ENCODE peak calls at places on chromosomes 7 and 10, in six cellular contexts. One of them, this sample, is unnamed. For H3K4me1, the result is how much of the 10 kb centered on the place peaks cover.

GRCh38 chr7:16542401-16542800 is 15.8 kb downstream of the LRRC72 start:
- DNase-seq in IMR-90: no peak
- DNase-seq in tibial artery: no peak
- DNase-seq in right cardiac atrium: no peak
- DNase-seq in body of pancreas: no peak
- DNase-seq in testis: no peak
- DNase-seq in this sample: no peak

GRCh38 chr7:3370068-3370704 is 69.1 kb downstream of the SDK1 start:
- DNase-seq in IMR-90: no peak
- DNase-seq in testis: no peak
- DNase-seq in body of pancreas: no peak
- DNase-seq in right cardiac atrium: no peak
- DNase-seq in tibial artery: no peak
- DNase-seq in this sample: no peak

GRCh38 chr7:516216-516605 is 3.4 kb downstream of the PDGFA start:
- DNase-seq in body of pancreas: no peak
- DNase-seq in testis: no peak
- DNase-seq in right cardiac atrium: no peak
- DNase-seq in IMR-90: no peak
- DNase-seq in tibial artery: no peak
- DNase-seq in this sample: no peak

GRCh38 chr10:113241966-113242365 is 291.9 kb downstream of the TCF7L2 start:
- DNase-seq in body of pancreas: no peak
- DNase-seq in right cardiac atrium: no peak
- DNase-seq in IMR-90: no peak
- DNase-seq in testis: no peak
- DNase-seq in tibial artery: peak
- DNase-seq in this sample: no peak

GRCh38 chr10:132434405-132435005 is 37.5 kb downstream of the PWWP2B start:
- DNase-seq in testis: no peak
- DNase-seq in right cardiac atrium: no peak
- DNase-seq in tibial artery: no peak
- DNase-seq in body of pancreas: peak
- DNase-seq in IMR-90: no peak
- DNase-seq in this sample: no peak

GRCh38 chr7:94129443-94130140 is 125.4 kb upstream of the BET1 start:
- DNase-seq in right cardiac atrium: no peak
- DNase-seq in testis: no peak
- DNase-seq in IMR-90: peak
- DNase-seq in tibial artery: no peak
- DNase-seq in body of pancreas: no peak
- DNase-seq in this sample: no peak

GRCh38 chr10:46048152-46048551 is 2.1 kb upstream of the MSMB start:
- DNase-seq in IMR-90: no peak
- DNase-seq in body of pancreas: no peak
- DNase-seq in tibial artery: no peak
- DNase-seq in right cardiac atrium: no peak
- DNase-seq in testis: no peak
- DNase-seq in this sample: no peak

GRCh38 chr7:128076216-128076821 is 45.1 kb upstream of the LRRC4 start:
- DNase-seq in tibial artery: no peak
- DNase-seq in body of pancreas: no peak
- DNase-seq in right cardiac atrium: no peak
- DNase-seq in IMR-90: no peak
- DNase-seq in testis: no peak
- DNase-seq in this sample: no peak

GRCh38 chr7:151731022-151731441 is 145.9 kb downstream of the PRKAG2 start:
- DNase-seq in body of pancreas: no peak
- DNase-seq in testis: no peak
- DNase-seq in right cardiac atrium: no peak
- DNase-seq in tibial artery: no peak
- DNase-seq in IMR-90: no peak
- DNase-seq in this sample: no peak

GRCh38 chr10:22476601-22477364 is 131.5 kb downstream of the SPAG6 start:
- DNase-seq in IMR-90: no peak
- DNase-seq in tibial artery: no peak
- DNase-seq in testis: no peak
- DNase-seq in right cardiac atrium: no peak
- DNase-seq in body of pancreas: no peak
- DNase-seq in this sample: no peak

GRCh38 chr7:99102809-99103690 is 40.9 kb downstream of the SMURF1 start:
- DNase-seq in body of pancreas: no peak
- DNase-seq in tibial artery: no peak
- DNase-seq in IMR-90: peak
- DNase-seq in testis: no peak
- DNase-seq in right cardiac atrium: no peak
- DNase-seq in this sample: no peak

GRCh38 chr7:50333266-50333665 is 28.8 kb downstream of the IKZF1 start:
- DNase-seq in tibial artery: no peak
- DNase-seq in IMR-90: no peak
- DNase-seq in testis: no peak
- DNase-seq in body of pancreas: no peak
- DNase-seq in right cardiac atrium: no peak
- DNase-seq in this sample: no peak

GRCh38 chr7:97004931-97005763 is at the start of gene DLX6:
- DNase-seq in testis: peak
- DNase-seq in IMR-90: peak
- DNase-seq in tibial artery: no peak
- DNase-seq in right cardiac atrium: peak
- DNase-seq in body of pancreas: peak
- DNase-seq in this sample: no peak

GRCh38 chr10:132714906-132715790 is 70.8 kb downstream of the NKX6-2 start:
- DNase-seq in testis: no peak
- DNase-seq in IMR-90: no peak
- DNase-seq in body of pancreas: no peak
- DNase-seq in tibial artery: peak
- DNase-seq in right cardiac atrium: peak
- DNase-seq in this sample: no peak

GRCh38 chr10:130175074-130175473 is 38.9 kb downstream of the GLRX3 start:
- DNase-seq in tibial artery: no peak
- DNase-seq in body of pancreas: no peak
- DNase-seq in IMR-90: no peak
- DNase-seq in testis: no peak
- DNase-seq in right cardiac atrium: no peak
- DNase-seq in this sample: no peak

GRCh38 chr10:13703997-13704536 is 117.3 kb downstream of the PRPF18 start:
- DNase-seq in tibial artery: no peak
- DNase-seq in right cardiac atrium: no peak
- DNase-seq in IMR-90: no peak
- DNase-seq in testis: no peak
- DNase-seq in body of pancreas: no peak
- DNase-seq in this sample: no peak

GRCh38 chr10:43299579-43299978 is 32.7 kb upstream of the RASGEF1A start:
- DNase-seq in body of pancreas: no peak
- DNase-seq in IMR-90: no peak
- DNase-seq in tibial artery: no peak
- DNase-seq in right cardiac atrium: no peak
- DNase-seq in testis: no peak
- DNase-seq in this sample: no peak

GRCh38 chr10:86411281-86411841 is 44.8 kb upstream of the GRID1 start:
- DNase-seq in right cardiac atrium: no peak
- DNase-seq in testis: no peak
- DNase-seq in IMR-90: peak
- DNase-seq in body of pancreas: no peak
- DNase-seq in tibial artery: no peak
- DNase-seq in this sample: no peak

GRCh38 chr10:117980216-117980615 is 66.5 kb downstream of the RAB11FIP2 start:
- DNase-seq in testis: no peak
- DNase-seq in IMR-90: peak
- DNase-seq in body of pancreas: no peak
- DNase-seq in right cardiac atrium: no peak
- DNase-seq in tibial artery: no peak
- DNase-seq in this sample: no peak

GRCh38 chr10:133117688-133118071 is 30.0 kb downstream of the ADGRA1 start:
- DNase-seq in right cardiac atrium: no peak
- DNase-seq in testis: no peak
- DNase-seq in tibial artery: no peak
- DNase-seq in IMR-90: no peak
- DNase-seq in body of pancreas: no peak
- DNase-seq in this sample: peak

GRCh38 chr10:12337407-12337806 is 11.9 kb upstream of the CAMK1D start:
- DNase-seq in tibial artery: no peak
- DNase-seq in body of pancreas: no peak
- DNase-seq in IMR-90: peak
- DNase-seq in right cardiac atrium: no peak
- DNase-seq in testis: no peak
- DNase-seq in this sample: no peak

GRCh38 chr10:126634915-126635314 is 35.6 kb downstream of the C10orf90 start:
- DNase-seq in body of pancreas: no peak
- DNase-seq in right cardiac atrium: no peak
- DNase-seq in IMR-90: no peak
- DNase-seq in tibial artery: no peak
- DNase-seq in testis: no peak
- DNase-seq in this sample: peak

GRCh38 chr10:79245539-79246208 is 101.6 kb upstream of the PPIF start:
- DNase-seq in body of pancreas: no peak
- DNase-seq in right cardiac atrium: no peak
- DNase-seq in tibial artery: no peak
- DNase-seq in testis: no peak
- DNase-seq in IMR-90: no peak
- DNase-seq in this sample: no peak

GRCh38 chr10:79246209-79246581 is 101.1 kb upstream of the PPIF start:
- DNase-seq in IMR-90: no peak
- DNase-seq in right cardiac atrium: peak
- DNase-seq in tibial artery: peak
- DNase-seq in body of pancreas: peak
- DNase-seq in testis: peak
- DNase-seq in this sample: peak

GRCh38 chr10:79248341-79248931 is 98.8 kb upstream of the PPIF start:
- DNase-seq in body of pancreas: no peak
- DNase-seq in testis: peak
- DNase-seq in IMR-90: no peak
- DNase-seq in tibial artery: peak
- DNase-seq in right cardiac atrium: peak
- DNase-seq in this sample: no peak

GRCh38 chr10:79247373-79248137 is 99.7 kb upstream of the PPIF start:
- DNase-seq in IMR-90: no peak
- DNase-seq in right cardiac atrium: no peak
- DNase-seq in body of pancreas: no peak
- DNase-seq in testis: no peak
- DNase-seq in tibial artery: no peak
- DNase-seq in this sample: no peak

GRCh38 chr10:79246606-79247275 is 100.5 kb upstream of the PPIF start:
- DNase-seq in body of pancreas: peak
- DNase-seq in IMR-90: no peak
- DNase-seq in tibial artery: peak
- DNase-seq in testis: peak
- DNase-seq in right cardiac atrium: peak
- DNase-seq in this sample: peak
- H3K4me1 ChIP-seq in body of pancreas: half or more
- H3K4me1 ChIP-seq in IMR-90: under half
- H3K4me1 ChIP-seq in tibial artery: half or more
- H3K4me1 ChIP-seq in testis: under half
- H3K4me1 ChIP-seq in right cardiac atrium: half or more
- H3K4me1 ChIP-seq in this sample: half or more

GRCh38 chr7:131000873-131001272 is 266.9 kb upstream of the KLF14 start:
- DNase-seq in IMR-90: no peak
- DNase-seq in tibial artery: no peak
- DNase-seq in testis: no peak
- DNase-seq in right cardiac atrium: no peak
- DNase-seq in body of pancreas: no peak
- DNase-seq in this sample: no peak

GRCh38 chr7:131002600-131002999 is 268.6 kb upstream of the KLF14 start:
- DNase-seq in tibial artery: no peak
- DNase-seq in IMR-90: no peak
- DNase-seq in testis: no peak
- DNase-seq in body of pancreas: no peak
- DNase-seq in right cardiac atrium: no peak
- DNase-seq in this sample: no peak

GRCh38 chr7:131007439-131008330 is 273.7 kb upstream of the KLF14 start:
- DNase-seq in IMR-90: peak
- DNase-seq in testis: peak
- DNase-seq in tibial artery: no peak
- DNase-seq in body of pancreas: peak
- DNase-seq in right cardiac atrium: peak
- DNase-seq in this sample: peak

GRCh38 chr7:131003634-131004033 is 269.6 kb upstream of the KLF14 start:
- DNase-seq in right cardiac atrium: no peak
- DNase-seq in body of pancreas: no peak
- DNase-seq in IMR-90: no peak
- DNase-seq in testis: no peak
- DNase-seq in tibial artery: no peak
- DNase-seq in this sample: no peak

GRCh38 chr7:131004371-131004770 is 270.4 kb upstream of the KLF14 start:
- DNase-seq in testis: no peak
- DNase-seq in right cardiac atrium: no peak
- DNase-seq in IMR-90: no peak
- DNase-seq in body of pancreas: no peak
- DNase-seq in tibial artery: no peak
- DNase-seq in this sample: no peak
- H3K4me1 ChIP-seq in testis: under half
- H3K4me1 ChIP-seq in right cardiac atrium: under half
- H3K4me1 ChIP-seq in IMR-90: under half
- H3K4me1 ChIP-seq in body of pancreas: under half
- H3K4me1 ChIP-seq in tibial artery: under half
- H3K4me1 ChIP-seq in this sample: half or more

DNA sequence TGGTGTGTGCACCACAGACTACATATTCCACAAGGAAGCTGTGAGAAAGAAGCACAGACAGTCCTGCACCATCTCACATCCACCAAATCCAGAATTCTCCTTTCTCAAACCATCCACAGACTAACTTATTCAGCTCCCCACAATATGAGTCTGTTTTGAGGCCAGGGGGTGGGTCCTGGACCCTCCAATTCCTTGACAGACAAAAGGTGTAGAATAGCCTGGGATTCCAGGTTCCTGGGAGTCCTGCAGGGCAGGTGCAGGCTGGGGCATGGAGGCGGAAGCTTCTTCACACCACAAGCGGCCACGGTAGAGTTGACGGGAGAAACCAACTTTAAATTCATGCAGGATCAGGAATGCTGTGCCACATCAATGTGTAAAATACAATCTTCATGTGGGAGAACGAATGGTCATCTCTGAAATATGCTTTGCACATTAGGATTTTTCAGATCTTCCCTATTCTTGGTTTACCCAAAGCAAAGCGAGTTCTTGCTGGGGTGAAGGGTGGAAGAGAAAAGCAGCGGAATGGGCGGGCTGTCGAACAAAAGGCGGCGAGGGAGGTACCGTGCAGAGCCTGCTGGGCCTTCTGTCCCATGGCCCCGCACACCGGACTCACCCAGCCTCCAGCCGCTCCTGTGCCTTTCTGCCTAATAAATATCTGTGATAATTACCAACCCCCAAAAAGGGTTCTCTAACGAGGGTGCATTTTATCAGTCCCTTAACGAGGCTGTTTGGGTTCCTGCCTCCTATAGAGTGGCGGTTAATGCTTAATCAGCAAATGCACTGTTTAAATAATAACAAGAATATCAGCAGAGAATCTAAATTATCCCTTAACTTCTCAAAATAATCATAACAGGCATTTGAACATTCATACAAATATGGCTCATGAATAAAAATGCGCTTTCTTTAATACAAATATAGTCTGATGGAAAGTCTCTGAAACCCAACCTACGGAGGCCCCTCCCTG is 514.0 kb downstream of the DNAJB6 start:
- DNase-seq in right cardiac atrium: no peak
- DNase-seq in IMR-90: no peak
- DNase-seq in body of pancreas: no peak
- DNase-seq in testis: no peak
- DNase-seq in tibial artery: no peak
- DNase-seq in this sample: no peak
- H3K4me1 ChIP-seq in right cardiac atrium: under half
- H3K4me1 ChIP-seq in IMR-90: under half
- H3K4me1 ChIP-seq in body of pancreas: under half
- H3K4me1 ChIP-seq in testis: under half
- H3K4me1 ChIP-seq in tibial artery: under half
- H3K4me1 ChIP-seq in this sample: under half

GRCh38 chr10:119541046-119541445 is 1.5 kb downstream of the RGS10 start:
- DNase-seq in body of pancreas: no peak
- DNase-seq in right cardiac atrium: no peak
- DNase-seq in IMR-90: peak
- DNase-seq in tibial artery: no peak
- DNase-seq in testis: no peak
- DNase-seq in this sample: no peak
- H3K4me1 ChIP-seq in body of pancreas: under half
- H3K4me1 ChIP-seq in right cardiac atrium: under half
- H3K4me1 ChIP-seq in IMR-90: under half
- H3K4me1 ChIP-seq in tibial artery: under half
- H3K4me1 ChIP-seq in testis: under half
- H3K4me1 ChIP-seq in this sample: under half

This sample was measured in thyroid gland.